ENCODE peak calls at places on chromosomes 1 and 21, in seven cellular contexts. Y is esophagus squamous epithelium, B is sciatic nerve, X is tibial nerve, N is fibroblast of the conjunctiva, L is NCI-H1105 treated with DMSO at 0.1 percent for 48 hours, D is EL. O is an unnamed sample.

GRCh38 chr1:158251160-158251559 is 3.1 kb upstream of the CD1A start:
- DNase-seq in X (no peak), Y (no peak), L (no peak), D (no peak), N (no peak), B (no peak), O (no peak)

GRCh38 chr1:6386371-6386949 is 7.1 kb downstream of the ACOT7 start:
- DNase-seq in X (no peak), N (no peak), Y (no peak), D (peak), L (no peak), B (no peak), O (no peak)

GRCh38 chr21:36839123-36839522 is 127.3 kb downstream of the HLCS start:
- DNase-seq in X (no peak), D (peak), B (no peak), L (no peak), N (no peak), Y (no peak), O (no peak)

GRCh38 chr1:229199892-229200291 is 71.0 kb upstream of the RAB4A start:
- DNase-seq in N (no peak), L (no peak), D (no peak), X (no peak), Y (no peak), B (no peak), O (no peak)

GRCh38 chr1:230197644-230198567 is 130.9 kb downstream of the GALNT2 start:
- DNase-seq in B (no peak), D (no peak), X (no peak), N (no peak), L (no peak), Y (no peak), O (no peak)

GRCh38 chr21:39951183-39952101 is 84.2 kb downstream of the PCP4 start:
- DNase-seq in B (no peak), L (no peak), D (no peak), Y (no peak), X (no peak), N (no peak), O (no peak)

GRCh38 chr1:184982002-184982954 is 8.0 kb upstream of the NIBAN1 start:
- DNase-seq in B (peak), L (peak), N (peak), X (peak), D (peak), Y (peak), O (peak)

GRCh38 chr1:209803568-209803967 is 2.4 kb downstream of the IRF6 start:
- DNase-seq in Y (no peak), D (no peak), N (no peak), L (no peak), B (no peak), X (no peak), O (no peak)

GRCh38 chr1:6108937-6109636 is 63.4 kb downstream of the KCNAB2 start:
- DNase-seq in N (no peak), X (no peak), L (peak), B (no peak), D (peak), Y (no peak), O (no peak)

GRCh38 chr1:213418268-213419068 is 367.4 kb downstream of the RPS6KC1 start:
- DNase-seq in B (no peak), L (no peak), D (no peak), X (no peak), N (no peak), Y (no peak), O (no peak)

GRCh38 chr1:159790237-159790917 is 9.6 kb downstream of the DUSP23 start:
- DNase-seq in Y (no peak), N (no peak), X (no peak), L (peak), B (no peak), D (peak), O (no peak)

GRCh38 chr1:51986718-51987117 is 3.8 kb downstream of the RAB3B start:
- DNase-seq in B (no peak), L (no peak), N (no peak), X (no peak), Y (no peak), D (no peak), O (no peak)

GRCh38 chr1:1567831-1568380 is 6.8 kb downstream of the SSU72 start:
- DNase-seq in Y (no peak), X (no peak), L (no peak), N (no peak), D (no peak), B (no peak), O (no peak)

GRCh38 chr1:117638141-117638540 is 32.3 kb downstream of the TENT5C start:
- DNase-seq in B (no peak), L (no peak), X (no peak), D (no peak), Y (no peak), N (no peak), O (no peak)

GRCh38 chr1:19712928-19713327 is 48.3 kb downstream of the HTR6 start:
- DNase-seq in N (no peak), L (no peak), D (no peak), Y (no peak), B (no peak), X (no peak), O (no peak)